ENCODE peak calls at places on chromosomes 11 and 22, in six cellular contexts. R is fibroblast of lung; H is GM23248; X is A673; G is kidney epithelial cell; N is CD4-positive, alpha-beta memory T cell. Z is an unnamed sample. For H3K27me3, the result is how much of the 10 kb centered on the place peaks cover.

GRCh38 chr11:118238947-118239346 is 13.2 kb downstream of the MPZL3 start:
- DNase-seq in R (no peak), H (no peak), X (no peak), G (no peak), N (no peak), Z (no peak)

GRCh38 chr11:66718320-66718971 is 10.6 kb downstream of the SPTBN2 start:
- DNase-seq in R (no peak), H (no peak), X (no peak), G (no peak), N (no peak), Z (no peak)

GRCh38 chr11:111913031-111913861 is 712 bp downstream of the HSPB2 start:
- DNase-seq in R (no peak), H (peak), X (no peak), G (no peak), N (no peak), Z (no peak)

GRCh38 chr11:85945788-85946187 is 90.6 kb downstream of the CCDC83 start:
- DNase-seq in R (no peak), H (no peak), X (no peak), G (no peak), N (no peak), Z (no peak)

GRCh38 chr11:65078151-65078550 is 5.7 kb downstream of the CDCA5 start:
- DNase-seq in R (peak), H (peak), X (peak), G (no peak), N (peak), Z (no peak)

GRCh38 chr11:125263268-125263790 is 98.8 kb downstream of the PKNOX2 start:
- DNase-seq in R (peak), H (peak), X (peak), G (peak), N (no peak), Z (peak)

GRCh38 chr22:40237241-40237640 is 59.5 kb downstream of the TNRC6B start:
- DNase-seq in R (no peak), H (no peak), X (no peak), G (no peak), N (no peak), Z (no peak)

GRCh38 chr11:46336781-46337180 is 10.5 kb upstream of the DGKZ start:
- DNase-seq in R (peak), H (peak), X (no peak), G (no peak), N (no peak), Z (no peak)

GRCh38 chr11:30452114-30452513 is 129.2 kb downstream of the ARL14EP start:
- DNase-seq in R (no peak), H (no peak), X (no peak), G (no peak), N (no peak), Z (no peak)

GRCh38 chr11:119000906-119001305 is 3.0 kb downstream of the CENATAC start:
- DNase-seq in R (peak), H (peak), X (no peak), G (no peak), N (no peak), Z (no peak)

GRCh38 chr11:8206251-8207079 is 37.6 kb upstream of the RIC3 start:
- DNase-seq in R (peak), H (no peak), X (no peak), G (no peak), N (no peak), Z (peak)

GRCh38 chr11:6474423-6474792 is 667 bp upstream of the TRIM3 start:
- DNase-seq in R (no peak), H (no peak), X (no peak), G (no peak), N (no peak), Z (no peak)

GRCh38 chr22:32752326-32752725 is 49.2 kb upstream of the TIMP3 start:
- DNase-seq in R (peak), H (peak), X (no peak), G (no peak), N (no peak), Z (no peak)

GRCh38 chr11:66868726-66869291 is 11.9 kb downstream of the LRFN4 start:
- DNase-seq in R (peak), H (no peak), X (peak), G (no peak), N (peak), Z (no peak)

GRCh38 chr22:39349506-39349966 is 255 bp upstream of the SYNGR1 start:
- DNase-seq in R (peak), H (peak), X (peak), G (no peak), N (no peak), Z (peak)

GRCh38 chr11:10743354-10744035 is 7.6 kb upstream of the CTR9 start:
- DNase-seq in R (no peak), H (no peak), X (no peak), G (no peak), N (peak), Z (no peak)

GRCh38 chr11:23991140-23991539 is 505.7 kb upstream of the LUZP2 start:
- DNase-seq in R (peak), H (peak), X (peak), G (no peak), N (no peak), Z (no peak)

GRCh38 chr11:94786264-94787126 is 18.3 kb downstream of the AMOTL1 start:
- DNase-seq in R (no peak), H (peak), X (peak), G (no peak), N (no peak), Z (no peak)

GRCh38 chr22:33451851-33452469 is 393.8 kb upstream of the SYN3 start:
- DNase-seq in R (peak), H (no peak), X (no peak), G (no peak), N (no peak), Z (no peak)

GRCh38 chr11:11965656-11966353 is 42.6 kb downstream of the DKK3 start:
- DNase-seq in R (no peak), H (no peak), X (no peak), G (no peak), N (no peak), Z (no peak)

GRCh38 chr11:17478064-17478463 is 1.4 kb upstream of the ABCC8 start:
- DNase-seq in R (no peak), H (peak), X (no peak), G (no peak), N (no peak), Z (no peak)

GRCh38 chr11:119518746-119519382 is 95.9 kb upstream of the THY1 start:
- DNase-seq in R (peak), H (peak), X (peak), G (peak), N (no peak), Z (no peak)

DNA sequence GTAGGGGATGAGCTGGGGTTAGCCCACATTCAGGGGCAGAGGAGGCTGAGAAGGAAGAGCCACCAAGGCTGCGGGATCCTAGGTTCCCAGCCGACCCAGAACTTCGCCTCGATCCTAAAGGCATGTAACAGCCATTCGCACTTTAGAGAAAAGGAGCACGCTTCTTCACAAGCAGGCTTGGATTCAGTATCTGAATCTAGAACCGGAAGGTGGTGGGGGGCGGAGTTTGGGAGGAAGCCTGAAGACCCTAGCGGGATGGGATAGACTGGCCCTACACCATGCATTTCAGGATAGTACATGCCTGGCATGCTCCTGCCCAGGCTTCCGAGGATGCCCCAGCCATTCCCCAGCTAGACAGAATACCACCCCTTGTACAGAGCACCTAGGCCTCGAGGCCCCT is 4.4 kb downstream of the SCARF2 start:
- DNase-seq in R (no peak), H (no peak), X (no peak), G (no peak), N (no peak), Z (peak)
- H3K27me3 ChIP-seq in R (under half), H (under half), X (under half), G (under half), N (under half), Z (under half)

GRCh38 chr11:113474362-113475159 is 637 bp downstream of the DRD2 start:
- DNase-seq in R (peak), H (peak), X (peak), G (peak), N (no peak), Z (peak)

GRCh38 chr11:113477321-113477720 is 2.1 kb upstream of the DRD2 start:
- DNase-seq in R (no peak), H (no peak), X (no peak), G (no peak), N (no peak), Z (no peak)

GRCh38 chr11:113476553-113476952 is 1.4 kb upstream of the DRD2 start:
- DNase-seq in R (no peak), H (no peak), X (no peak), G (no peak), N (no peak), Z (no peak)

GRCh38 chr11:113473983-113474361 is 1.2 kb downstream of the DRD2 start:
- DNase-seq in R (no peak), H (no peak), X (no peak), G (no peak), N (no peak), Z (no peak)

GRCh38 chr11:113475160-113475761 is at the start of gene DRD2:
- DNase-seq in R (peak), H (peak), X (no peak), G (no peak), N (no peak), Z (no peak)
- H3K4me3 ChIP-seq in R (no peak), H (no peak), X (no peak), G (no peak), N (no peak), Z (peak)

DNA sequence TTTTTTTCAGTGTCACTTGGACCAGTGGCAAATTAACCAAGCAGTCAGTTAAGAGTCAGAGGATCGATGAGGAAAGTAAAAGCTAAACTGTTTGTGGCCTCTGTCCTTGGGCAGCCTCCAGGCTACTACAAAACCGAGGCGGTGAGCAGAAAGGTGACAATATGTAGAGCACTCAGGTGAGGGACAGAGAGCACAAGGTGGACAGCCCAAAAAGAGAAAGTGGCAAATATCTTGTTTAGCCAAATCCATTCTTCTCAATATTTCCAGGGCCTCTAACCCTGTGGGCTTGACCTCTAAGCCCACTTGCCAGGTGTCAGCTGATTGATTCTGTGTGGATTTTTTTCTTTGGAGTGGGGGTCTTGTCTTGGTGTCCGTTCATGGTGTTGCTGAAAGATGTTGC is 4202.2 kb upstream of the OR11H1 start:
- DNase-seq in R (no peak), H (no peak), X (no peak), G (no peak), N (no peak), Z (no peak)
- H3K27me3 ChIP-seq in R (under half), H (under half), X (under half), G (under half), N (under half), Z (under half)

GRCh38 chr22:22156716-22157499 is 87.7 kb upstream of the VPREB1 start:
- DNase-seq in R (peak), H (peak), X (peak), G (peak), N (peak), Z (no peak)
- H3K4me3 ChIP-seq in R (no peak), H (no peak), X (no peak), G (no peak), N (no peak), Z (no peak)

GRCh38 chr11:2591805-2592204 is 108.0 kb downstream of the KCNQ1OT1 start:
- DNase-seq in R (no peak), H (no peak), X (no peak), G (no peak), N (no peak), Z (peak)
- H3K27me3 ChIP-seq in R (under half), H (under half), X (under half), G (under half), N (under half), Z (under half)

GRCh38 chr22:10727393-10727792 is 4800.6 kb upstream of the OR11H1 start:
- DNase-seq in R (no peak), H (no peak), X (no peak), G (no peak), N (no peak), Z (no peak)
- H3K4me3 ChIP-seq in R (no peak), H (no peak), X (no peak), G (no peak), N (no peak), Z (no peak)

DNA sequence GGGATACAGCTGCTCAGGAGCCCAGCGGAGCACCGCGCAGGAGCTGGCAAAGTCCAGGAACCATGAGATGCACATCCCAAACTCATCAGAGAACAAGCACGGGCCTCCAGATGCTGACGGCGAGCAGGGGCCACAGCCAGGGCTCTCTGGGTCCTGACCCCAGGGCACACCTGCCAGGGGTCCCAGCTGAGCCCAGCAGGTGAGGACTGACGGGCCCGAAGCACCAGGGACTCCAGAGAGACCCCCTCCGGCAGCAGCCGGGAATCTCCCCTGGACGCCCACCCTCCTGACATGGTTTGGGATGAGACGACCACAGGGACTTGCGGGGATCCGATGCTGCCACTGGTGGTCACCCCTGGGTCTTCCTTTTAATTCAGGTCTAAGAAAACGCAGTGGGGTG is 22.1 kb downstream of the TTLL8 start:
- DNase-seq in R (no peak), H (no peak), X (no peak), G (no peak), N (no peak), Z (no peak)
- H3K27me3 ChIP-seq in R (under half), H (under half), X (under half), G (under half), N (under half), Z (under half)

GRCh38 chr11:108851781-108852180 is 186.9 kb downstream of the DDX10 start:
- DNase-seq in R (no peak), H (no peak), X (no peak), G (no peak), N (no peak), Z (no peak)

GRCh38 chr11:108853864-108854263 is 189.0 kb downstream of the DDX10 start:
- DNase-seq in R (no peak), H (no peak), X (peak), G (no peak), N (no peak), Z (no peak)

GRCh38 chr11:108853151-108853550 is 188.3 kb downstream of the DDX10 start:
- DNase-seq in R (no peak), H (no peak), X (no peak), G (no peak), N (no peak), Z (no peak)

GRCh38 chr11:108852701-108853100 is 187.8 kb downstream of the DDX10 start:
- DNase-seq in R (no peak), H (no peak), X (no peak), G (no peak), N (no peak), Z (no peak)

GRCh38 chr11:108854366-108854765 is 189.5 kb downstream of the DDX10 start:
- DNase-seq in R (no peak), H (peak), X (no peak), G (no peak), N (no peak), Z (no peak)
- H3K4me3 ChIP-seq in R (no peak), H (peak), X (no peak), G (no peak), N (peak), Z (no peak)

DNA sequence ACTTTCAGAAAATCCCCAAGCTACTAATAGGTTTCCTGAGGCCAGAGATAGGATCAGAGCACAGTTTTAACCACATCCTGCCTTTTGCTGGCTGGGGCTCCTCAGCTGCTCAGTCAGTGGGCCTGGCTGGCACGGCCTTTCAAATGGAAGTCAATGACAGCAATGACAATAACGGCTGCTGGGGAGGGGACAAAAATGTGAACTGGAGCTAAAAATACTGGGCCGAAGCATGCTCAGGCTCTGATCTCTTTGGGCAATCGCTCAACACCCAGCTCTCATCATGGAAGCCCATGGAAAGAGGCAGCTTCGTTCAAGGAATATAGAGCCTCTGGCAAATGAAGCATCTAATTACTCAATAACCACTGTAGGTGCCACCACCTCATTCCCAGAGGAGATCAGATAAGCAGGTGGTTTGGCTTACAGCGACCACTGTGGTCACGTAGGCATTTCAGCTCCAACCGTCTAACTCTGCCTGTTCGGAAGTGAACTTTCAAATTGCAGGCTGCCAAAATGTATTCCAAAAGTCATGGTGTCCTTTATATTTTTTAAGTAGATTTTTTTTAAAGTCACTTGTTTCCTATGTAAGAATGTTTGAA is 14.3 kb downstream of the WT1 start:
- DNase-seq in R (peak), H (no peak), X (peak), G (no peak), N (peak), Z (no peak)
- H3K27me3 ChIP-seq in R (under half), H (half or more), X (under half), G (under half), N (under half), Z (under half)

Z was measured in dorsolateral prefrontal cortex.